ENCODE peak calls at places on chromosomes 12 and 14, in eight cellular contexts. R is gastrocnemius medialis, H is mucosa of descending colon, Q is breast epithelium, I is HepG2, B is iPS DF 6.9, M is sigmoid colon, W is cardiac muscle cell. Y is an unnamed sample.

GRCh38 chr14:75277000-75277795 is 1.4 kb upstream of the FOS start:
- DNase-seq in R (peak; percentile 83), I (peak; percentile 66), W (peak; percentile 96), B (no peak), M (peak; percentile 98), H (peak; percentile 94), Q (peak; percentile 91), Y (peak; percentile 89)

GRCh38 chr14:71856199-71856919 is 75.9 kb upstream of the RGS6 start:
- DNase-seq in H (no peak), W (no peak), Q (no peak), I (no peak), B (no peak), M (no peak), R (no peak), Y (no peak)

GRCh38 chr12:1922075-1922709 is 3.7 kb upstream of the CACNA2D4 start:
- DNase-seq in H (no peak), B (no peak), W (no peak), M (peak; percentile 58), Q (no peak), R (no peak), I (no peak), Y (no peak)

GRCh38 chr14:102229739-102230092 is 75.2 kb downstream of the MOK start:
- DNase-seq in W (no peak), R (no peak), Q (no peak), B (no peak), M (no peak), I (no peak), H (no peak), Y (no peak)

GRCh38 chr14:21268612-21269251 is 510 bp downstream of the HNRNPC start:
- DNase-seq in I (peak; percentile 77), M (no peak), B (peak; percentile 4), H (no peak), R (peak; percentile 39), Q (peak; percentile 48), W (peak; percentile 78), Y (peak; percentile 30)

GRCh38 chr12:132289356-132290202 is 39.8 kb downstream of the GALNT9 start:
- DNase-seq in Q (no peak), B (no peak), H (peak; percentile 31), M (no peak), R (no peak), I (no peak), W (no peak), Y (peak; percentile 88)

GRCh38 chr12:29229158-29229505 is 80.1 kb downstream of the FAR2 start:
- DNase-seq in M (no peak), W (no peak), Q (no peak), B (no peak), H (no peak), R (no peak), I (no peak), Y (no peak)

GRCh38 chr12:48997719-48998496 is 1.3 kb downstream of the DDN start:
- DNase-seq in R (no peak), H (peak; percentile 65), I (no peak), Q (no peak), B (no peak), W (no peak), M (no peak), Y (no peak)

GRCh38 chr14:33702293-33702692 is 248.6 kb downstream of the EGLN3 start:
- DNase-seq in I (no peak), M (no peak), H (no peak), R (no peak), B (no peak), Q (no peak), W (no peak), Y (no peak)

GRCh38 chr14:33705521-33705920 is 245.4 kb downstream of the EGLN3 start:
- DNase-seq in M (no peak), R (no peak), I (no peak), W (no peak), B (no peak), Q (no peak), H (no peak), Y (no peak)

GRCh38 chr14:33700052-33700451 is 250.8 kb downstream of the EGLN3 start:
- DNase-seq in R (no peak), W (no peak), Q (no peak), I (no peak), H (no peak), M (no peak), B (no peak), Y (no peak)

GRCh38 chr14:33707751-33708150 is 243.1 kb downstream of the EGLN3 start:
- DNase-seq in R (no peak), Q (no peak), B (no peak), W (no peak), H (no peak), M (no peak), I (no peak), Y (no peak)

GRCh38 chr14:33704486-33704885 is 246.4 kb downstream of the EGLN3 start:
- DNase-seq in R (no peak), W (no peak), I (no peak), M (no peak), Q (no peak), H (no peak), B (no peak), Y (no peak)
- H3K4me1 ChIP-seq in R (no peaks in the 10 kb centered on the region), W (no peaks in the 10 kb centered on the region), I (no peaks in the 10 kb centered on the region), M (no peaks in the 10 kb centered on the region), Q (no peaks in the 10 kb centered on the region), H (no peaks in the 10 kb centered on the region), B (no peaks in the 10 kb centered on the region), Y (no peaks in the 10 kb centered on the region)

GRCh38 chr14:61565836-61566536 is 129.3 kb upstream of the HIF1A start:
- DNase-seq in B (no peak), H (no peak), Q (no peak), I (no peak), M (no peak), W (peak; percentile 90), R (no peak), Y (no peak)

GRCh38 chr14:61564623-61565091 is 130.7 kb upstream of the HIF1A start:
- DNase-seq in Q (no peak), M (no peak), R (no peak), I (peak; percentile 44), W (peak; percentile 93), B (no peak), H (no peak), Y (no peak)

GRCh38 chr14:61563880-61564622 is 131.3 kb upstream of the HIF1A start:
- DNase-seq in H (no peak), I (no peak), M (no peak), B (no peak), R (no peak), W (no peak), Q (no peak), Y (no peak)

GRCh38 chr14:61566537-61567225 is 128.6 kb upstream of the HIF1A start:
- DNase-seq in I (no peak), M (no peak), R (no peak), Q (no peak), B (no peak), H (no peak), W (peak; percentile 85), Y (no peak)

GRCh38 chr14:61565181-61565580 is 130.1 kb upstream of the HIF1A start:
- DNase-seq in H (no peak), I (no peak), Q (no peak), W (no peak), R (no peak), B (no peak), M (no peak), Y (no peak)
- H3K4me1 ChIP-seq in H (peaks cover 10% of the 10 kb centered on the region), I (peaks cover 95% of the 10 kb centered on the region), Q (peaks cover 9% of the 10 kb centered on the region), W (peaks cover 62% of the 10 kb centered on the region), R (peaks cover 50% of the 10 kb centered on the region), B (peaks cover 9% of the 10 kb centered on the region), M (peaks cover 39% of the 10 kb centered on the region), Y (peaks cover 85% of the 10 kb centered on the region)

GRCh38 chr14:68811161-68811560 is 18.3 kb upstream of the ZFP36L1 start:
- DNase-seq in R (no peak), I (no peak), B (no peak), H (no peak), Q (peak; percentile 13), M (no peak), W (no peak), Y (peak; percentile 69)

GRCh38 chr14:68808696-68809095 is 15.8 kb upstream of the ZFP36L1 start:
- DNase-seq in H (no peak), W (no peak), B (no peak), I (no peak), Q (peak; percentile 14), M (peak; percentile 69), R (no peak), Y (no peak)

GRCh38 chr14:68807987-68808386 is 15.1 kb upstream of the ZFP36L1 start:
- DNase-seq in R (no peak), B (no peak), Q (peak; percentile 7), M (peak; percentile 68), H (no peak), I (no peak), W (no peak), Y (no peak)

GRCh38 chr14:68809524-68809923 is 16.7 kb upstream of the ZFP36L1 start:
- DNase-seq in B (no peak), H (no peak), Q (no peak), M (peak; percentile 64), R (no peak), W (no peak), I (no peak), Y (no peak)

GRCh38 chr14:68810173-68811153 is 17.6 kb upstream of the ZFP36L1 start:
- DNase-seq in I (no peak), H (no peak), B (no peak), Q (peak; percentile 12), R (no peak), M (no peak), W (no peak), Y (peak; percentile 84)
- H3K4me1 ChIP-seq in I (peaks cover 45% of the 10 kb centered on the region), H (peaks cover 38% of the 10 kb centered on the region), B (peaks cover 5% of the 10 kb centered on the region), Q (peaks cover 25% of the 10 kb centered on the region), R (peaks cover 38% of the 10 kb centered on the region), M (peaks cover 77% of the 10 kb centered on the region), W (peaks cover 21% of the 10 kb centered on the region), Y (peaks cover 62% of the 10 kb centered on the region)

GRCh38 chr12:52350021-52350620 is 17.2 kb downstream of the KRT85 start:
- DNase-seq in W (no peak), M (no peak), Q (no peak), B (no peak), H (no peak), I (no peak), R (no peak), Y (no peak)
- H3K4me1 ChIP-seq in W (no peaks in the 10 kb centered on the region), M (peaks cover 3% of the 10 kb centered on the region), Q (no peaks in the 10 kb centered on the region), B (no peaks in the 10 kb centered on the region), H (no peaks in the 10 kb centered on the region), I (peaks cover 10% of the 10 kb centered on the region), R (no peaks in the 10 kb centered on the region), Y (peaks cover 74% of the 10 kb centered on the region)

GRCh38 chr14:73784065-73784987 is 67.3 kb upstream of the PTGR2 start:
- DNase-seq in W (peak; percentile 78), I (no peak), H (no peak), Q (peak; percentile 60), B (no peak), R (no peak), M (peak; percentile 70), Y (peak; percentile 36)
- H3K4me1 ChIP-seq in W (peaks cover 41% of the 10 kb centered on the region), I (peaks cover 53% of the 10 kb centered on the region), H (peaks cover 43% of the 10 kb centered on the region), Q (peaks cover 24% of the 10 kb centered on the region), B (peaks cover 3% of the 10 kb centered on the region), R (peaks cover 64% of the 10 kb centered on the region), M (peaks cover 74% of the 10 kb centered on the region), Y (peaks cover 49% of the 10 kb centered on the region)

GRCh38 chr14:99587463-99588278 is 16.3 kb downstream of the CCDC85C start:
- DNase-seq in H (no peak), I (no peak), R (no peak), W (no peak), M (no peak), Q (no peak), B (no peak), Y (no peak)
- H3K4me1 ChIP-seq in H (peaks cover 14% of the 10 kb centered on the region), I (peaks cover 73% of the 10 kb centered on the region), R (peaks cover 14% of the 10 kb centered on the region), W (peaks cover 34% of the 10 kb centered on the region), M (peaks cover 68% of the 10 kb centered on the region), Q (no peaks in the 10 kb centered on the region), B (peaks cover 9% of the 10 kb centered on the region), Y (peaks cover 13% of the 10 kb centered on the region)